ENCODE peak calls at places on chromosome 1, in seven cellular contexts. T is lower leg skin; D is NCI-H2107; M is central memory CD8-positive, alpha-beta T cell; I is GM12865; S is mesendoderm; B is fibroblast of gingiva. V is an unnamed sample.

GRCh38 chr1:210657806-210658205 is 329.1 kb downstream of the HHAT start:
- DNase-seq in T (no peak), D (no peak), M (no peak), I (no peak), S (no peak), B (no peak), V (no peak)

GRCh38 chr1:220734571-220735326 is 13.4 kb upstream of the MTARC2 start:
- DNase-seq in T (no peak), D (no peak), M (no peak), I (no peak), S (no peak), B (peak; percentile 63), V (no peak)

GRCh38 chr1:26814893-26815292 is 11.6 kb upstream of the ZDHHC18 start:
- DNase-seq in T (no peak), D (no peak), M (no peak), I (no peak), S (no peak), B (no peak), V (no peak)

GRCh38 chr1:89804646-89805237 is 16.1 kb upstream of the LRRC8D start:
- DNase-seq in T (peak; percentile 88), D (peak; percentile 84), M (peak; percentile 70), I (peak; percentile 91), S (peak; percentile 85), B (peak; percentile 77), V (peak; percentile 61)

GRCh38 chr1:43430831-43431230 is 22.9 kb downstream of the HYI start:
- DNase-seq in T (no peak), D (no peak), M (no peak), I (no peak), S (no peak), B (no peak), V (no peak)

GRCh38 chr1:112325504-112325903 is 70.5 kb upstream of the CTTNBP2NL start:
- DNase-seq in T (no peak), D (peak; percentile 41), M (no peak), I (no peak), S (peak; percentile 75), B (no peak), V (no peak)

GRCh38 chr1:172375227-172375631 is 45.3 kb upstream of the C1orf105 start:
- DNase-seq in T (no peak), D (no peak), M (no peak), I (peak; percentile 35), S (no peak), B (no peak), V (no peak)

GRCh38 chr1:20661235-20662109 is at the start of gene DDOST:
- DNase-seq in T (peak; percentile 94), D (peak; percentile 96), M (peak; percentile 88), I (peak; percentile 99), S (peak; percentile 99), B (peak; percentile 96), V (peak; percentile 85)